ENCODE peak calls at places on chromosomes 5 and 9, in four cellular contexts. J is stimulated activated CD8-positive, alpha-beta memory T cell treated with anti-CD3 and anti-CD28 coated beads, Interleukin-4, amount 100 ng/mL, for 24 hours; U is mucosa of gallbladder; Y is MCF 10A. W is an unnamed sample.

GRCh38 chr5:125142439-125142838 is 396.0 kb upstream of the ZNF608 start:
- DNase-seq in U (no peak), Y (no peak), J (no peak), W (no peak)

GRCh38 chr9:4306066-4306787 is 6.4 kb upstream of the GLIS3 start:
- DNase-seq in Y (no peak), U (no peak), J (no peak), W (no peak)

GRCh38 chr5:150175536-150175935 is 9.0 kb downstream of the CDX1 start:
- DNase-seq in J (no peak), Y (peak), U (no peak), W (peak)

GRCh38 chr5:175542232-175542965 is 64.0 kb downstream of the SFXN1 start:
- DNase-seq in J (no peak), Y (peak), U (no peak), W (no peak)

GRCh38 chr5:171623551-171624097 is 162.0 kb upstream of the SMIM23 start:
- DNase-seq in J (no peak), U (no peak), Y (no peak), W (peak)

GRCh38 chr9:2758162-2758950 is 41.0 kb downstream of the KCNV2 start:
- DNase-seq in U (no peak), J (no peak), Y (no peak), W (no peak)

GRCh38 chr9:17130285-17130684 is 4.6 kb upstream of the CNTLN start:
- DNase-seq in J (no peak), U (no peak), Y (no peak), W (no peak)

GRCh38 chr5:132226516-132227234 is 978 bp downstream of the P4HA2 start:
- DNase-seq in U (no peak), J (no peak), Y (no peak), W (peak)

GRCh38 chr9:15142903-15143534 is 164.0 kb downstream of the TTC39B start:
- DNase-seq in J (no peak), U (no peak), Y (peak), W (peak)

GRCh38 chr5:126527892-126528291 is 67.1 kb downstream of the ALDH7A1 start:
- DNase-seq in Y (no peak), J (no peak), U (no peak), W (no peak)

GRCh38 chr5:133910596-133910995 is 57.8 kb downstream of the C5orf15 start:
- DNase-seq in J (no peak), Y (no peak), U (no peak), W (no peak)